ENCODE peak calls at places on chromosomes 12 and 14, in nine cellular contexts. One of them, this sample, is unnamed.

GRCh38 chr12:30902606-30903005 is 23.9 kb upstream of the TSPAN11 start:
- DNase-seq in ELR: no peak
- DNase-seq in iPS DF 19.7: no peak
- DNase-seq in neural crest cell: no peak
- DNase-seq in astrocyte of the spinal cord: no peak
- DNase-seq in stimulated activated effector memory CD8-positive, alpha-beta T cell treated with anti-CD3 and anti-CD28 coated beads, Interleukin-12 subunit alpha, Interleukin-12 subunit beta, amount 100 ng/mL, for 72 hours: no peak
- DNase-seq in retina: no peak
- DNase-seq in NCI-H1105: no peak
- DNase-seq in effector memory CD4-positive, alpha-beta T cell: no peak
- DNase-seq in this sample: no peak

GRCh38 chr14:94021416-94022157 is 4.6 kb upstream of the OTUB2 start:
- DNase-seq in ELR: no peak
- DNase-seq in astrocyte of the spinal cord: peak; percentile 41
- DNase-seq in retina: no peak
- DNase-seq in effector memory CD4-positive, alpha-beta T cell: no peak
- DNase-seq in NCI-H1105: no peak
- DNase-seq in neural crest cell: no peak
- DNase-seq in stimulated activated effector memory CD8-positive, alpha-beta T cell treated with anti-CD3 and anti-CD28 coated beads, Interleukin-12 subunit alpha, Interleukin-12 subunit beta, amount 100 ng/mL, for 72 hours: no peak
- DNase-seq in iPS DF 19.7: no peak
- DNase-seq in this sample: no peak

GRCh38 chr12:31363416-31363809 is 37.5 kb upstream of the SINHCAF start:
- DNase-seq in retina: peak; percentile 31
- DNase-seq in neural crest cell: no peak
- DNase-seq in astrocyte of the spinal cord: no peak
- DNase-seq in iPS DF 19.7: no peak
- DNase-seq in effector memory CD4-positive, alpha-beta T cell: no peak
- DNase-seq in NCI-H1105: no peak
- DNase-seq in ELR: no peak
- DNase-seq in stimulated activated effector memory CD8-positive, alpha-beta T cell treated with anti-CD3 and anti-CD28 coated beads, Interleukin-12 subunit alpha, Interleukin-12 subunit beta, amount 100 ng/mL, for 72 hours: no peak
- DNase-seq in this sample: no peak

GRCh38 chr12:75710361-75711069 is 199.1 kb upstream of the KRR1 start:
- DNase-seq in retina: no peak
- DNase-seq in effector memory CD4-positive, alpha-beta T cell: no peak
- DNase-seq in neural crest cell: no peak
- DNase-seq in iPS DF 19.7: no peak
- DNase-seq in NCI-H1105: no peak
- DNase-seq in astrocyte of the spinal cord: no peak
- DNase-seq in stimulated activated effector memory CD8-positive, alpha-beta T cell treated with anti-CD3 and anti-CD28 coated beads, Interleukin-12 subunit alpha, Interleukin-12 subunit beta, amount 100 ng/mL, for 72 hours: no peak
- DNase-seq in ELR: no peak
- DNase-seq in this sample: no peak

GRCh38 chr14:87131879-87132278 is 861.1 kb downstream of the GALC start:
- DNase-seq in retina: peak; percentile 10
- DNase-seq in ELR: no peak
- DNase-seq in stimulated activated effector memory CD8-positive, alpha-beta T cell treated with anti-CD3 and anti-CD28 coated beads, Interleukin-12 subunit alpha, Interleukin-12 subunit beta, amount 100 ng/mL, for 72 hours: no peak
- DNase-seq in iPS DF 19.7: no peak
- DNase-seq in NCI-H1105: peak; percentile 46
- DNase-seq in effector memory CD4-positive, alpha-beta T cell: no peak
- DNase-seq in neural crest cell: no peak
- DNase-seq in astrocyte of the spinal cord: peak; percentile 40
- DNase-seq in this sample: peak; percentile 78

GRCh38 chr14:70893842-70894237 is 13.4 kb upstream of the PCNX1 start:
- DNase-seq in NCI-H1105: no peak
- DNase-seq in effector memory CD4-positive, alpha-beta T cell: no peak
- DNase-seq in retina: no peak
- DNase-seq in ELR: no peak
- DNase-seq in neural crest cell: no peak
- DNase-seq in astrocyte of the spinal cord: no peak
- DNase-seq in stimulated activated effector memory CD8-positive, alpha-beta T cell treated with anti-CD3 and anti-CD28 coated beads, Interleukin-12 subunit alpha, Interleukin-12 subunit beta, amount 100 ng/mL, for 72 hours: no peak
- DNase-seq in iPS DF 19.7: no peak
- DNase-seq in this sample: no peak

GRCh38 chr14:78836777-78837176 is 666.6 kb downstream of the NRXN3 start:
- DNase-seq in ELR: peak; percentile 70
- DNase-seq in astrocyte of the spinal cord: peak; percentile 64
- DNase-seq in neural crest cell: peak; percentile 72
- DNase-seq in NCI-H1105: peak; percentile 63
- DNase-seq in iPS DF 19.7: peak; percentile 75
- DNase-seq in retina: peak; percentile 51
- DNase-seq in effector memory CD4-positive, alpha-beta T cell: no peak
- DNase-seq in stimulated activated effector memory CD8-positive, alpha-beta T cell treated with anti-CD3 and anti-CD28 coated beads, Interleukin-12 subunit alpha, Interleukin-12 subunit beta, amount 100 ng/mL, for 72 hours: no peak
- DNase-seq in this sample: peak; percentile 47

GRCh38 chr14:75373616-75374015 is 54.2 kb upstream of the JDP2 start:
- DNase-seq in effector memory CD4-positive, alpha-beta T cell: no peak
- DNase-seq in iPS DF 19.7: no peak
- DNase-seq in astrocyte of the spinal cord: no peak
- DNase-seq in stimulated activated effector memory CD8-positive, alpha-beta T cell treated with anti-CD3 and anti-CD28 coated beads, Interleukin-12 subunit alpha, Interleukin-12 subunit beta, amount 100 ng/mL, for 72 hours: no peak
- DNase-seq in neural crest cell: no peak
- DNase-seq in ELR: no peak
- DNase-seq in retina: no peak
- DNase-seq in NCI-H1105: no peak
- DNase-seq in this sample: no peak

GRCh38 chr12:100643246-100643645 is 69.8 kb downstream of the GAS2L3 start:
- DNase-seq in ELR: no peak
- DNase-seq in NCI-H1105: no peak
- DNase-seq in effector memory CD4-positive, alpha-beta T cell: no peak
- DNase-seq in stimulated activated effector memory CD8-positive, alpha-beta T cell treated with anti-CD3 and anti-CD28 coated beads, Interleukin-12 subunit alpha, Interleukin-12 subunit beta, amount 100 ng/mL, for 72 hours: no peak
- DNase-seq in neural crest cell: no peak
- DNase-seq in astrocyte of the spinal cord: no peak
- DNase-seq in iPS DF 19.7: no peak
- DNase-seq in retina: no peak
- DNase-seq in this sample: no peak

GRCh38 chr14:20606190-20606901 is 15.2 kb upstream of the RNASE12 start:
- DNase-seq in iPS DF 19.7: peak; percentile 65
- DNase-seq in neural crest cell: no peak
- DNase-seq in ELR: peak; percentile 56
- DNase-seq in effector memory CD4-positive, alpha-beta T cell: no peak
- DNase-seq in stimulated activated effector memory CD8-positive, alpha-beta T cell treated with anti-CD3 and anti-CD28 coated beads, Interleukin-12 subunit alpha, Interleukin-12 subunit beta, amount 100 ng/mL, for 72 hours: no peak
- DNase-seq in astrocyte of the spinal cord: peak; percentile 11
- DNase-seq in NCI-H1105: no peak
- DNase-seq in retina: peak; percentile 30
- DNase-seq in this sample: peak; percentile 73

GRCh38 chr12:122827258-122827657 is 8.0 kb upstream of the HIP1R start:
- DNase-seq in neural crest cell: no peak
- DNase-seq in stimulated activated effector memory CD8-positive, alpha-beta T cell treated with anti-CD3 and anti-CD28 coated beads, Interleukin-12 subunit alpha, Interleukin-12 subunit beta, amount 100 ng/mL, for 72 hours: no peak
- DNase-seq in NCI-H1105: no peak
- DNase-seq in effector memory CD4-positive, alpha-beta T cell: no peak
- DNase-seq in astrocyte of the spinal cord: no peak
- DNase-seq in iPS DF 19.7: no peak
- DNase-seq in retina: no peak
- DNase-seq in ELR: no peak
- DNase-seq in this sample: no peak

GRCh38 chr12:75784591-75784990 is 247.0 kb downstream of the PHLDA1 start:
- DNase-seq in effector memory CD4-positive, alpha-beta T cell: no peak
- DNase-seq in ELR: no peak
- DNase-seq in retina: no peak
- DNase-seq in NCI-H1105: peak; percentile 90
- DNase-seq in iPS DF 19.7: no peak
- DNase-seq in astrocyte of the spinal cord: peak; percentile 29
- DNase-seq in stimulated activated effector memory CD8-positive, alpha-beta T cell treated with anti-CD3 and anti-CD28 coated beads, Interleukin-12 subunit alpha, Interleukin-12 subunit beta, amount 100 ng/mL, for 72 hours: no peak
- DNase-seq in neural crest cell: no peak
- DNase-seq in this sample: peak; percentile 96

GRCh38 chr14:61077946-61078738 is 97.1 kb downstream of the SLC38A6 start:
- DNase-seq in effector memory CD4-positive, alpha-beta T cell: no peak
- DNase-seq in iPS DF 19.7: no peak
- DNase-seq in astrocyte of the spinal cord: peak; percentile 28
- DNase-seq in NCI-H1105: no peak
- DNase-seq in neural crest cell: no peak
- DNase-seq in stimulated activated effector memory CD8-positive, alpha-beta T cell treated with anti-CD3 and anti-CD28 coated beads, Interleukin-12 subunit alpha, Interleukin-12 subunit beta, amount 100 ng/mL, for 72 hours: no peak
- DNase-seq in retina: no peak
- DNase-seq in ELR: peak; percentile 19
- DNase-seq in this sample: no peak

GRCh38 chr12:108604208-108604941 is 6.5 kb upstream of the TMEM119 start:
- DNase-seq in neural crest cell: no peak
- DNase-seq in NCI-H1105: no peak
- DNase-seq in astrocyte of the spinal cord: no peak
- DNase-seq in iPS DF 19.7: no peak
- DNase-seq in ELR: no peak
- DNase-seq in retina: no peak
- DNase-seq in effector memory CD4-positive, alpha-beta T cell: no peak
- DNase-seq in stimulated activated effector memory CD8-positive, alpha-beta T cell treated with anti-CD3 and anti-CD28 coated beads, Interleukin-12 subunit alpha, Interleukin-12 subunit beta, amount 100 ng/mL, for 72 hours: no peak
- DNase-seq in this sample: no peak

GRCh38 chr14:61609143-61609851 is 86.0 kb upstream of the HIF1A start:
- DNase-seq in NCI-H1105: peak; percentile 51
- DNase-seq in ELR: peak; percentile 63
- DNase-seq in effector memory CD4-positive, alpha-beta T cell: no peak
- DNase-seq in neural crest cell: peak; percentile 15
- DNase-seq in retina: peak; percentile 95
- DNase-seq in astrocyte of the spinal cord: peak; percentile 77
- DNase-seq in stimulated activated effector memory CD8-positive, alpha-beta T cell treated with anti-CD3 and anti-CD28 coated beads, Interleukin-12 subunit alpha, Interleukin-12 subunit beta, amount 100 ng/mL, for 72 hours: no peak
- DNase-seq in iPS DF 19.7: peak; percentile 40
- DNase-seq in this sample: no peak

GRCh38 chr12:131700271-131700670 is 10.6 kb upstream of the SFSWAP start:
- DNase-seq in retina: no peak
- DNase-seq in stimulated activated effector memory CD8-positive, alpha-beta T cell treated with anti-CD3 and anti-CD28 coated beads, Interleukin-12 subunit alpha, Interleukin-12 subunit beta, amount 100 ng/mL, for 72 hours: no peak
- DNase-seq in ELR: no peak
- DNase-seq in neural crest cell: no peak
- DNase-seq in NCI-H1105: no peak
- DNase-seq in iPS DF 19.7: no peak
- DNase-seq in astrocyte of the spinal cord: no peak
- DNase-seq in effector memory CD4-positive, alpha-beta T cell: no peak
- DNase-seq in this sample: no peak

GRCh38 chr12:96334502-96334901 is 65.7 kb downstream of the CDK17 start:
- DNase-seq in iPS DF 19.7: no peak
- DNase-seq in effector memory CD4-positive, alpha-beta T cell: no peak
- DNase-seq in retina: no peak
- DNase-seq in ELR: no peak
- DNase-seq in stimulated activated effector memory CD8-positive, alpha-beta T cell treated with anti-CD3 and anti-CD28 coated beads, Interleukin-12 subunit alpha, Interleukin-12 subunit beta, amount 100 ng/mL, for 72 hours: no peak
- DNase-seq in NCI-H1105: no peak
- DNase-seq in astrocyte of the spinal cord: no peak
- DNase-seq in neural crest cell: no peak
- DNase-seq in this sample: no peak

GRCh38 chr12:100365411-100365810 is 8.5 kb downstream of the SLC17A8 start:
- DNase-seq in neural crest cell: no peak
- DNase-seq in stimulated activated effector memory CD8-positive, alpha-beta T cell treated with anti-CD3 and anti-CD28 coated beads, Interleukin-12 subunit alpha, Interleukin-12 subunit beta, amount 100 ng/mL, for 72 hours: no peak
- DNase-seq in ELR: no peak
- DNase-seq in effector memory CD4-positive, alpha-beta T cell: no peak
- DNase-seq in iPS DF 19.7: no peak
- DNase-seq in retina: no peak
- DNase-seq in astrocyte of the spinal cord: no peak
- DNase-seq in NCI-H1105: no peak
- DNase-seq in this sample: no peak

GRCh38 chr14:37864861-37865718 is 269.7 kb downstream of the TTC6 start:
- DNase-seq in NCI-H1105: no peak
- DNase-seq in neural crest cell: no peak
- DNase-seq in ELR: peak; percentile 32
- DNase-seq in retina: no peak
- DNase-seq in astrocyte of the spinal cord: peak; percentile 68
- DNase-seq in iPS DF 19.7: no peak
- DNase-seq in effector memory CD4-positive, alpha-beta T cell: no peak
- DNase-seq in stimulated activated effector memory CD8-positive, alpha-beta T cell treated with anti-CD3 and anti-CD28 coated beads, Interleukin-12 subunit alpha, Interleukin-12 subunit beta, amount 100 ng/mL, for 72 hours: no peak
- DNase-seq in this sample: peak; percentile 48

GRCh38 chr14:105880616-105881015 is 354.2 kb downstream of the TMEM121 start:
- DNase-seq in astrocyte of the spinal cord: no peak
- DNase-seq in NCI-H1105: no peak
- DNase-seq in neural crest cell: no peak
- DNase-seq in retina: no peak
- DNase-seq in effector memory CD4-positive, alpha-beta T cell: no peak
- DNase-seq in stimulated activated effector memory CD8-positive, alpha-beta T cell treated with anti-CD3 and anti-CD28 coated beads, Interleukin-12 subunit alpha, Interleukin-12 subunit beta, amount 100 ng/mL, for 72 hours: no peak
- DNase-seq in ELR: no peak
- DNase-seq in iPS DF 19.7: no peak
- DNase-seq in this sample: no peak

GRCh38 chr12:76719171-76719631 is 44.7 kb upstream of the ZDHHC17 start:
- DNase-seq in neural crest cell: no peak
- DNase-seq in NCI-H1105: no peak
- DNase-seq in stimulated activated effector memory CD8-positive, alpha-beta T cell treated with anti-CD3 and anti-CD28 coated beads, Interleukin-12 subunit alpha, Interleukin-12 subunit beta, amount 100 ng/mL, for 72 hours: no peak
- DNase-seq in effector memory CD4-positive, alpha-beta T cell: no peak
- DNase-seq in iPS DF 19.7: no peak
- DNase-seq in retina: no peak
- DNase-seq in ELR: no peak
- DNase-seq in astrocyte of the spinal cord: no peak
- DNase-seq in this sample: no peak

GRCh38 chr14:53330441-53330840 is 177.3 kb upstream of the DDHD1 start:
- DNase-seq in effector memory CD4-positive, alpha-beta T cell: no peak
- DNase-seq in retina: no peak
- DNase-seq in neural crest cell: no peak
- DNase-seq in NCI-H1105: peak; percentile 31
- DNase-seq in ELR: no peak
- DNase-seq in astrocyte of the spinal cord: no peak
- DNase-seq in stimulated activated effector memory CD8-positive, alpha-beta T cell treated with anti-CD3 and anti-CD28 coated beads, Interleukin-12 subunit alpha, Interleukin-12 subunit beta, amount 100 ng/mL, for 72 hours: no peak
- DNase-seq in iPS DF 19.7: no peak
- DNase-seq in this sample: no peak

GRCh38 chr14:91115986-91116385 is 2.1 kb downstream of the DGLUCY start:
- DNase-seq in effector memory CD4-positive, alpha-beta T cell: no peak
- DNase-seq in stimulated activated effector memory CD8-positive, alpha-beta T cell treated with anti-CD3 and anti-CD28 coated beads, Interleukin-12 subunit alpha, Interleukin-12 subunit beta, amount 100 ng/mL, for 72 hours: no peak
- DNase-seq in iPS DF 19.7: no peak
- DNase-seq in NCI-H1105: no peak
- DNase-seq in retina: no peak
- DNase-seq in neural crest cell: no peak
- DNase-seq in ELR: peak; percentile 5
- DNase-seq in astrocyte of the spinal cord: no peak
- DNase-seq in this sample: peak; percentile 31

GRCh38 chr14:99028521-99028920 is 243.5 kb downstream of the BCL11B start:
- DNase-seq in neural crest cell: no peak
- DNase-seq in astrocyte of the spinal cord: no peak
- DNase-seq in ELR: no peak
- DNase-seq in NCI-H1105: no peak
- DNase-seq in stimulated activated effector memory CD8-positive, alpha-beta T cell treated with anti-CD3 and anti-CD28 coated beads, Interleukin-12 subunit alpha, Interleukin-12 subunit beta, amount 100 ng/mL, for 72 hours: no peak
- DNase-seq in retina: no peak
- DNase-seq in effector memory CD4-positive, alpha-beta T cell: no peak
- DNase-seq in iPS DF 19.7: no peak
- DNase-seq in this sample: no peak

GRCh38 chr12:133105620-133106019 is 24.5 kb downstream of the ZNF891 start:
- DNase-seq in stimulated activated effector memory CD8-positive, alpha-beta T cell treated with anti-CD3 and anti-CD28 coated beads, Interleukin-12 subunit alpha, Interleukin-12 subunit beta, amount 100 ng/mL, for 72 hours: no peak
- DNase-seq in retina: no peak
- DNase-seq in effector memory CD4-positive, alpha-beta T cell: no peak
- DNase-seq in astrocyte of the spinal cord: peak; percentile 24
- DNase-seq in NCI-H1105: no peak
- DNase-seq in iPS DF 19.7: no peak
- DNase-seq in neural crest cell: no peak
- DNase-seq in ELR: peak; percentile 10
- DNase-seq in this sample: no peak

GRCh38 chr14:99930420-99931274 is 134.6 kb upstream of the EVL start:
- DNase-seq in neural crest cell: no peak
- DNase-seq in iPS DF 19.7: no peak
- DNase-seq in ELR: no peak
- DNase-seq in stimulated activated effector memory CD8-positive, alpha-beta T cell treated with anti-CD3 and anti-CD28 coated beads, Interleukin-12 subunit alpha, Interleukin-12 subunit beta, amount 100 ng/mL, for 72 hours: no peak
- DNase-seq in astrocyte of the spinal cord: no peak
- DNase-seq in retina: no peak
- DNase-seq in NCI-H1105: no peak
- DNase-seq in effector memory CD4-positive, alpha-beta T cell: no peak
- DNase-seq in this sample: no peak

GRCh38 chr12:81987351-81987750 is 228.2 kb upstream of the PPFIA2 start:
- DNase-seq in astrocyte of the spinal cord: no peak
- DNase-seq in effector memory CD4-positive, alpha-beta T cell: no peak
- DNase-seq in iPS DF 19.7: no peak
- DNase-seq in neural crest cell: no peak
- DNase-seq in ELR: no peak
- DNase-seq in NCI-H1105: peak; percentile 15
- DNase-seq in stimulated activated effector memory CD8-positive, alpha-beta T cell treated with anti-CD3 and anti-CD28 coated beads, Interleukin-12 subunit alpha, Interleukin-12 subunit beta, amount 100 ng/mL, for 72 hours: no peak
- DNase-seq in retina: no peak
- DNase-seq in this sample: no peak

GRCh38 chr12:93573552-93574223 is 1.2 kb downstream of the SOCS2 start:
- DNase-seq in NCI-H1105: no peak
- DNase-seq in retina: no peak
- DNase-seq in ELR: peak; percentile 84
- DNase-seq in effector memory CD4-positive, alpha-beta T cell: no peak
- DNase-seq in astrocyte of the spinal cord: peak; percentile 40
- DNase-seq in stimulated activated effector memory CD8-positive, alpha-beta T cell treated with anti-CD3 and anti-CD28 coated beads, Interleukin-12 subunit alpha, Interleukin-12 subunit beta, amount 100 ng/mL, for 72 hours: no peak
- DNase-seq in neural crest cell: no peak
- DNase-seq in iPS DF 19.7: no peak
- DNase-seq in this sample: no peak

GRCh38 chr12:11861864-11862600 is 208.7 kb upstream of the BCL2L14 start:
- DNase-seq in NCI-H1105: no peak
- DNase-seq in effector memory CD4-positive, alpha-beta T cell: no peak
- DNase-seq in stimulated activated effector memory CD8-positive, alpha-beta T cell treated with anti-CD3 and anti-CD28 coated beads, Interleukin-12 subunit alpha, Interleukin-12 subunit beta, amount 100 ng/mL, for 72 hours: no peak
- DNase-seq in retina: no peak
- DNase-seq in astrocyte of the spinal cord: no peak
- DNase-seq in iPS DF 19.7: no peak
- DNase-seq in neural crest cell: no peak
- DNase-seq in ELR: no peak
- DNase-seq in this sample: no peak

GRCh38 chr12:34335819-34336262 is 313.5 kb downstream of the ALG10 start:
- DNase-seq in NCI-H1105: peak; percentile 87
- DNase-seq in effector memory CD4-positive, alpha-beta T cell: no peak
- DNase-seq in neural crest cell: no peak
- DNase-seq in stimulated activated effector memory CD8-positive, alpha-beta T cell treated with anti-CD3 and anti-CD28 coated beads, Interleukin-12 subunit alpha, Interleukin-12 subunit beta, amount 100 ng/mL, for 72 hours: no peak
- DNase-seq in astrocyte of the spinal cord: no peak
- DNase-seq in retina: no peak
- DNase-seq in iPS DF 19.7: no peak
- DNase-seq in ELR: no peak
- DNase-seq in this sample: peak; percentile 65

GRCh38 chr14:65167072-65167645 is 64.8 kb upstream of the MAX start:
- DNase-seq in astrocyte of the spinal cord: no peak
- DNase-seq in retina: no peak
- DNase-seq in iPS DF 19.7: no peak
- DNase-seq in NCI-H1105: no peak
- DNase-seq in ELR: peak; percentile 31
- DNase-seq in neural crest cell: no peak
- DNase-seq in stimulated activated effector memory CD8-positive, alpha-beta T cell treated with anti-CD3 and anti-CD28 coated beads, Interleukin-12 subunit alpha, Interleukin-12 subunit beta, amount 100 ng/mL, for 72 hours: no peak
- DNase-seq in effector memory CD4-positive, alpha-beta T cell: no peak
- DNase-seq in this sample: no peak